ENCODE peak calls at places on chromosomes 3 and 15, in six cellular contexts. U is tibial nerve; A is mesenchymal stem cell; H is effector memory CD4-positive, alpha-beta T cell; I is SK-N-SH; Q is left lung. E is an unnamed sample.
A peak's percentile ranks its signal among the peaks of the same experiment; 100 is the strongest.

GRCh38 chr3:100354850-100355249 is 20.3 kb downstream of the NIT2 start:
- DNase-seq in H (no peak), U (no peak), A (no peak), Q (no peak), I (no peak), E (no peak)

GRCh38 chr3:46847744-46848143 is 15.5 kb downstream of the MYL3 start:
- DNase-seq in A (no peak), H (no peak), U (no peak), Q (no peak), I (no peak), E (no peak)

GRCh38 chr3:70056081-70056480 is 56.5 kb downstream of the SAMMSON start:
- DNase-seq in A (no peak), U (no peak), Q (no peak), I (no peak), H (no peak), E (no peak)

GRCh38 chr3:77370413-77370812 is 330.5 kb downstream of the ROBO2 start:
- DNase-seq in H (no peak), Q (no peak), A (peak; percentile 37), I (no peak), U (no peak), E (no peak)

GRCh38 chr15:59372352-59373211 is at the start of gene MYO1E:
- DNase-seq in Q (peak; percentile 89), A (peak; percentile 98), U (peak; percentile 88), H (no peak), I (peak; percentile 93), E (no peak)

GRCh38 chr15:47184405-47185221 is 532.7 kb upstream of the SEMA6D start:
- DNase-seq in I (peak; percentile 79), A (peak; percentile 27), H (no peak), U (no peak), Q (peak; percentile 71), E (no peak)

GRCh38 chr3:131361464-131362421 is 19.8 kb upstream of the NUDT16 start:
- DNase-seq in I (no peak), Q (peak; percentile 99), A (peak; percentile 37), U (peak; percentile 47), H (no peak), E (peak; percentile 3)

GRCh38 chr3:71930056-71930991 is 145.4 kb upstream of the PROK2 start:
- DNase-seq in I (peak; percentile 55), A (peak; percentile 11), Q (no peak), U (no peak), H (no peak), E (no peak)

GRCh38 chr15:41502787-41503668 is 9.4 kb downstream of the ITPKA start:
- DNase-seq in I (peak; percentile 52), H (no peak), A (no peak), U (no peak), Q (no peak), E (no peak)

GRCh38 chr3:183094711-183095110 is 4.6 kb downstream of the MCCC1 start:
- DNase-seq in A (no peak), H (no peak), Q (no peak), I (no peak), U (no peak), E (no peak)

GRCh38 chr15:31214864-31215489 is 111.7 kb upstream of the KLF13 start:
- DNase-seq in U (peak; percentile 45), H (no peak), Q (peak; percentile 88), A (no peak), I (no peak), E (no peak)

GRCh38 chr3:94036909-94037507 is 8.6 kb upstream of the STX19 start:
- DNase-seq in Q (no peak), I (peak; percentile 46), U (no peak), A (peak; percentile 46), H (no peak), E (no peak)

GRCh38 chr15:73630796-73631471 is 2.3 kb downstream of the NPTN start:
- DNase-seq in Q (no peak), A (peak; percentile 36), I (no peak), U (no peak), H (no peak), E (no peak)

GRCh38 chr3:621714-622113 is 425.2 kb downstream of the CHL1 start:
- DNase-seq in Q (no peak), U (no peak), H (no peak), I (no peak), A (no peak), E (no peak)

GRCh38 chr3:623914-624545 is 427.5 kb downstream of the CHL1 start:
- DNase-seq in H (no peak), Q (no peak), U (no peak), A (no peak), I (no peak), E (no peak)

DNA sequence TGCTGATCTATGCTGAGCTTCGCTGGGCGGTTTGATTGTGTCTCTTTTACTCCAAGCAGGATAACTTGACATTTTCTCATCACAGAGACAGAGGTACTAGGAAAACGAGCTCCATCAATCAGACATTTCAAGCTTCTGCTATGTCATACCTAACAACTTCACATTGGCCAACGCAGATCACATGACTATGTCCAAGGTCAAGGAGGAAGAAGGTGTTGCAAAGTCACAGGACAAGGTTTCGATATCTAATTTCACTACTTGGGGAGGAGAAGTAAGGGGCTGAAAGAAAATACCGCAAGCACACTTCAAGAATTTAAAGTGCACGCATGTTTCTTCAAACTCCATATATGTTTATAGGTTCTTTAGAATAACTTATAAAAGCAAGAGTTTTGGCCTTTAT is 425.8 kb downstream of the CHL1 start:
- DNase-seq in A (no peak), H (no peak), U (no peak), Q (no peak), I (no peak), E (no peak)
- H3K9me3 ChIP-seq in A (no peaks in the 10 kb centered on the region), H (no peaks in the 10 kb centered on the region), U (no peaks in the 10 kb centered on the region), Q (no peaks in the 10 kb centered on the region), I (no peaks in the 10 kb centered on the region), E (no peaks in the 10 kb centered on the region)

DNA sequence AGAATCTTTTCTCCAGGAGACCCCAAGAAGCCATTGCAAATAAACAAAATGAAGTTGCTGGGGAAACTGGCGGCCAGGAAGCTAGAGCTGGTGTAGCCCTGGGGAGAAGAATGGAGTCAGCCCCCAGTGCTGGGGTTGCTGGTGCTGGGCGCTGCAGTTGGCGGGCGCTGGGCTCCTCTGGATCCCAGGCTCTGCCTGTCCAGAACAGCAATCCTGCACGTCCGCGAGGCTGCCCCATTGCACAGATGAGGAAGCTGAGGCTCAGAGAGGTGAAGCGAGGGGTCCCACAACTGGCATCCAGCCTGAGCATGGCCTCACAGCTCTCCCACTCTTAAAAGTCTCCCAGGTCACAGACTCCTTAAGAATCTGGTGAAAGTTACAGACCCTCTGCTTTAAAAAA is 161.1 kb downstream of the OR4M2 start:
- DNase-seq in H (no peak), I (no peak), A (no peak), U (no peak), Q (no peak), E (no peak)
- H3K9me3 ChIP-seq in H (no peaks in the 10 kb centered on the region), I (no peaks in the 10 kb centered on the region), A (no peaks in the 10 kb centered on the region), U (no peaks in the 10 kb centered on the region), Q (no peaks in the 10 kb centered on the region), E (no peaks in the 10 kb centered on the region)

GRCh38 chr15:25186411-25186810 is 231.6 kb downstream of the SNRPN start:
- DNase-seq in A (no peak), U (no peak), H (no peak), Q (peak; percentile 39), I (no peak), E (no peak)
- H3K9me3 ChIP-seq in A (peaks cover 5% of the 10 kb centered on the region), U (no peaks in the 10 kb centered on the region), H (no peaks in the 10 kb centered on the region), Q (no peaks in the 10 kb centered on the region), I (no peaks in the 10 kb centered on the region), E (no peaks in the 10 kb centered on the region)

GRCh38 chr15:25092661-25093060 is 137.9 kb downstream of the SNRPN start:
- DNase-seq in A (no peak), Q (no peak), I (no peak), H (no peak), U (no peak), E (no peak)
- H3K9me3 ChIP-seq in A (peaks cover 97% of the 10 kb centered on the region), Q (peaks cover 3% of the 10 kb centered on the region), I (no peaks in the 10 kb centered on the region), H (peaks cover 33% of the 10 kb centered on the region), U (peaks cover 38% of the 10 kb centered on the region), E (no peaks in the 10 kb centered on the region)

GRCh38 chr15:62264196-62264595 is 99.1 kb upstream of the C2CD4B start:
- DNase-seq in A (no peak), H (no peak), I (no peak), U (no peak), Q (no peak), E (no peak)
- H3K9me3 ChIP-seq in A (peaks cover 82% of the 10 kb centered on the region), H (peaks cover 3% of the 10 kb centered on the region), I (peaks cover 12% of the 10 kb centered on the region), U (peaks cover 25% of the 10 kb centered on the region), Q (peaks cover 10% of the 10 kb centered on the region), E (peaks cover 12% of the 10 kb centered on the region)

GRCh38 chr3:175941352-175941751 is 1082.2 kb downstream of the NAALADL2 start:
- DNase-seq in Q (no peak), U (no peak), A (no peak), I (no peak), H (no peak), E (no peak)
- H3K9me3 ChIP-seq in Q (no peaks in the 10 kb centered on the region), U (peaks cover 9% of the 10 kb centered on the region), A (peaks cover 37% of the 10 kb centered on the region), I (no peaks in the 10 kb centered on the region), H (no peaks in the 10 kb centered on the region), E (peaks cover 7% of the 10 kb centered on the region)

GRCh38 chr15:22239806-22240180 is 159.5 kb downstream of the OR4M2 start:
- DNase-seq in I (no peak), A (no peak), H (no peak), U (no peak), Q (no peak), E (no peak)

GRCh38 chr15:22240403-22240802 is 160.1 kb downstream of the OR4M2 start:
- DNase-seq in H (no peak), Q (no peak), U (no peak), A (no peak), I (no peak), E (no peak)

GRCh38 chr15:22243440-22244130 is 163.3 kb downstream of the OR4M2 start:
- DNase-seq in I (no peak), A (no peak), H (no peak), Q (no peak), U (no peak), E (no peak)

GRCh38 chr15:22237891-22238275 is 157.6 kb downstream of the OR4M2 start:
- DNase-seq in Q (no peak), U (no peak), H (no peak), I (no peak), A (no peak), E (no peak)

GRCh38 chr15:22240951-22241350 is 160.6 kb downstream of the OR4M2 start:
- DNase-seq in H (no peak), A (no peak), Q (no peak), U (no peak), I (no peak), E (no peak)
- H3K9me3 ChIP-seq in H (no peaks in the 10 kb centered on the region), A (no peaks in the 10 kb centered on the region), Q (no peaks in the 10 kb centered on the region), U (no peaks in the 10 kb centered on the region), I (no peaks in the 10 kb centered on the region), E (no peaks in the 10 kb centered on the region)

DNA sequence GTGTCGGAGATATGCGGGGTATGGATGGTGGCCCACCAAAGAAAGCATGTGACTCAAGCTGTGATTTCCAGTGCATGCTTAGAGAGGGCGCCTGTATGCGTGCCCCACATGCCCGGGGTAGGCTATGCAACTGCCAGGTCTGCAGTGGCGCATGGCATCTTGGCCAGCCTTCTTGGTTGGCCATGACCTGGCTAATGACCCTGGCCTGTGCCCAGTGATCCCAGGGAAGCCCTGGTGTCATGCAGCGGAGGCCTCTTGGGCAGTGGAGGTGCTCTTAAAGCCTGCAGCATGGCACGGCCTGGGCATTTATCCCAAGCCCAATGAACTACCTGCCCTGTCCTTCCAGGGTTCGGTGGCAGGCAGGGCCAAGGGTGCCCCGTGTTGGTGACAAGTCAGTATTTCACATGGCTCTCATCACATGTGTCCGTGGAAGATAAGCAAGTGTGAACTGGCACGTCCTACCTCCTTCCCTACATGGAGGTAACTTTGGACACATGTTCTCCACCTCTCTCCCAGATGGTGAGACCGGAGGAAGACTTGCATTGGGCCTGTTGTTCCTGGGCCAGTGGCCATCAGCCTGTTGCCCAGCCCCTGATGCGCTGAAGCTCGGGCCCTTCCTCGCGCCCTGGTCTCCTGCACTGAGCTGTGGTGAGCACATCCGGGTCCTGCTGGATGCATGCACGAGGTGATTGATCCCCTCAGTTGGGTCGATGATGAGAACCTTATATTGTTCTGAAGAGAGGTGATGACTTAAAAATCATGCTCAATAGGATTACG is 192.0 kb downstream of the UBE3A start:
- DNase-seq in I (no peak), Q (peak; percentile 59), H (no peak), A (no peak), U (no peak), E (no peak)
- H3K9me3 ChIP-seq in I (no peaks in the 10 kb centered on the region), Q (no peaks in the 10 kb centered on the region), H (no peaks in the 10 kb centered on the region), A (peaks cover 9% of the 10 kb centered on the region), U (no peaks in the 10 kb centered on the region), E (no peaks in the 10 kb centered on the region)